ENCODE peak calls at places on chromosomes 6 and 20, in four cellular contexts. C is mesendoderm, Z is transverse colon, M is pancreas. Q is an unnamed sample.
A peak's percentile ranks its signal among the peaks of the same experiment; 100 is the strongest.

GRCh38 chr6:131744888-131745287 is 34.1 kb upstream of the CTAGE9 start:
- DNase-seq in C (no peak), Z (no peak), M (no peak), Q (no peak)

GRCh38 chr6:168655462-168656152 is 214.6 kb downstream of the SMOC2 start:
- DNase-seq in C (no peak), Z (no peak), M (no peak), Q (no peak)

GRCh38 chr6:32662836-32663235 is 3.6 kb downstream of the HLA-DQB1 start:
- DNase-seq in C (no peak), Z (no peak), M (no peak), Q (no peak)

GRCh38 chr6:2510341-2510740 is 240.4 kb downstream of the MYLK4 start:
- DNase-seq in C (no peak), Z (no peak), M (no peak), Q (no peak)

GRCh38 chr6:3281669-3282460 is 23.1 kb downstream of the PSMG4 start:
- DNase-seq in C (peak; percentile 53), Z (peak; percentile 7), M (no peak), Q (peak; percentile 67)

GRCh38 chr6:157755032-157755751 is 67.9 kb upstream of the SNX9 start:
- DNase-seq in C (peak; percentile 46), Z (no peak), M (no peak), Q (no peak)

GRCh38 chr6:14066782-14067406 is 50.7 kb upstream of the CD83 start:
- DNase-seq in C (peak; percentile 87), Z (no peak), M (peak; percentile 22), Q (peak; percentile 22)

GRCh38 chr20:1171461-1172093 is 13.2 kb downstream of the TMEM74B start:
- DNase-seq in C (peak; percentile 74), Z (no peak), M (no peak), Q (no peak)

GRCh38 chr6:14458669-14459266 is 341.2 kb downstream of the CD83 start:
- DNase-seq in C (no peak), Z (no peak), M (no peak), Q (peak; percentile 81)

GRCh38 chr6:119672725-119673124 is 323.2 kb upstream of the MAN1A1 start:
- DNase-seq in C (peak; percentile 83), Z (no peak), M (no peak), Q (no peak)

GRCh38 chr20:50919567-50919966 is 11.7 kb downstream of the ADNP start:
- DNase-seq in C (no peak), Z (peak; percentile 35), M (peak; percentile 57), Q (peak; percentile 56)

GRCh38 chr6:53065266-53066058 is at the start of gene FBXO9:
- DNase-seq in C (peak; percentile 46), Z (peak; percentile 70), M (peak; percentile 65), Q (peak; percentile 56)

GRCh38 chr20:19981091-19981490 is 36.1 kb upstream of the NAA20 start:
- DNase-seq in C (peak; percentile 57), Z (no peak), M (no peak), Q (peak; percentile 55)

GRCh38 chr6:69945192-69945591 is 78.8 kb downstream of the COL19A1 start:
- DNase-seq in C (no peak), Z (no peak), M (no peak), Q (no peak)

GRCh38 chr6:118940770-118941169 is 5.8 kb upstream of the MCM9 start:
- DNase-seq in C (no peak), Z (no peak), M (no peak), Q (no peak)

GRCh38 chr6:154757352-154758095 is 24.3 kb downstream of the SCAF8 start:
- DNase-seq in C (no peak), Z (no peak), M (no peak), Q (no peak)

GRCh38 chr6:70811788-70812187 is 144.1 kb downstream of the SMAP1 start:
- DNase-seq in C (no peak), Z (no peak), M (no peak), Q (no peak)

GRCh38 chr6:96724641-96725040 is 112.6 kb downstream of the GPR63 start:
- DNase-seq in C (no peak), Z (no peak), M (no peak), Q (no peak)

GRCh38 chr6:157106487-157106886 is 216.8 kb downstream of the TMEM242 start:
- DNase-seq in C (peak; percentile 42), Z (no peak), M (no peak), Q (peak; percentile 50)

GRCh38 chr6:131787955-131788712 is 19.7 kb upstream of the ENPP1 start:
- DNase-seq in C (peak; percentile 32), Z (no peak), M (no peak), Q (peak; percentile 84)

GRCh38 chr6:15335385-15335784 is 89.5 kb downstream of the JARID2 start:
- DNase-seq in C (no peak), Z (no peak), M (no peak), Q (no peak)

GRCh38 chr6:31660224-31660997 is at the start of gene C6orf47:
- DNase-seq in C (peak; percentile 90), Z (peak; percentile 91), M (peak; percentile 82), Q (peak; percentile 76)

GRCh38 chr6:80625405-80625804 is 518.9 kb downstream of the BCKDHB start:
- DNase-seq in C (no peak), Z (no peak), M (no peak), Q (no peak)

GRCh38 chr6:15470746-15471145 is 192.1 kb downstream of the DTNBP1 start:
- DNase-seq in C (no peak), Z (no peak), M (no peak), Q (no peak)

GRCh38 chr6:20334334-20334733 is 67.3 kb upstream of the E2F3 start:
- DNase-seq in C (peak; percentile 54), Z (no peak), M (no peak), Q (no peak)

GRCh38 chr20:50186151-50186885 is 4.3 kb upstream of the CEBPB start:
- DNase-seq in C (peak; percentile 86), Z (peak; percentile 97), M (peak; percentile 96), Q (peak; percentile 82)

GRCh38 chr6:38110407-38111025 is 291.0 kb downstream of the ZFAND3 start:
- DNase-seq in C (no peak), Z (no peak), M (no peak), Q (no peak)

GRCh38 chr6:23280445-23280844 is 711.1 kb downstream of the HDGFL1 start:
- DNase-seq in C (peak; percentile 4), Z (no peak), M (no peak), Q (no peak)

GRCh38 chr6:18823782-18824386 is 436.7 kb downstream of the RNF144B start:
- DNase-seq in C (peak; percentile 80), Z (no peak), M (no peak), Q (peak; percentile 23)

GRCh38 chr6:107713214-107713962 is 110.7 kb downstream of the SCML4 start:
- DNase-seq in C (no peak), Z (no peak), M (no peak), Q (no peak)
- H3K27me3 ChIP-seq in C (no peaks in the 10 kb centered on the region), Z (no peaks in the 10 kb centered on the region), M (no peaks in the 10 kb centered on the region), Q (peaks cover 2% of the 10 kb centered on the region)

GRCh38 chr6:35021014-35021413 is 120.1 kb downstream of the TCP11 start:
- DNase-seq in C (no peak), Z (no peak), M (no peak), Q (peak; percentile 51)
- H3K4me3 ChIP-seq in C (no peak overlapping the region), Z (no peak overlapping the region), M (no peak overlapping the region), Q (no peak overlapping the region)

GRCh38 chr20:62328684-62329388 is 26.0 kb downstream of the ADRM1 start:
- DNase-seq in C (no peak), Z (no peak), M (no peak), Q (no peak)

GRCh38 chr20:62326559-62326958 is 23.8 kb downstream of the ADRM1 start:
- DNase-seq in C (no peak), Z (no peak), M (no peak), Q (no peak)

GRCh38 chr20:62325172-62325905 is 22.5 kb downstream of the ADRM1 start:
- DNase-seq in C (no peak), Z (no peak), M (no peak), Q (no peak)

GRCh38 chr20:62327726-62328495 is 25.1 kb downstream of the ADRM1 start:
- DNase-seq in C (no peak), Z (no peak), M (no peak), Q (no peak)

GRCh38 chr20:62326959-62327725 is 24.3 kb downstream of the ADRM1 start:
- DNase-seq in C (no peak), Z (no peak), M (no peak), Q (no peak)
- H3K36me3 ChIP-seq in C (peaks cover 1% of the 10 kb centered on the region), Z (no peaks in the 10 kb centered on the region), M (no peaks in the 10 kb centered on the region), Q (peaks cover 60% of the 10 kb centered on the region)

DNA sequence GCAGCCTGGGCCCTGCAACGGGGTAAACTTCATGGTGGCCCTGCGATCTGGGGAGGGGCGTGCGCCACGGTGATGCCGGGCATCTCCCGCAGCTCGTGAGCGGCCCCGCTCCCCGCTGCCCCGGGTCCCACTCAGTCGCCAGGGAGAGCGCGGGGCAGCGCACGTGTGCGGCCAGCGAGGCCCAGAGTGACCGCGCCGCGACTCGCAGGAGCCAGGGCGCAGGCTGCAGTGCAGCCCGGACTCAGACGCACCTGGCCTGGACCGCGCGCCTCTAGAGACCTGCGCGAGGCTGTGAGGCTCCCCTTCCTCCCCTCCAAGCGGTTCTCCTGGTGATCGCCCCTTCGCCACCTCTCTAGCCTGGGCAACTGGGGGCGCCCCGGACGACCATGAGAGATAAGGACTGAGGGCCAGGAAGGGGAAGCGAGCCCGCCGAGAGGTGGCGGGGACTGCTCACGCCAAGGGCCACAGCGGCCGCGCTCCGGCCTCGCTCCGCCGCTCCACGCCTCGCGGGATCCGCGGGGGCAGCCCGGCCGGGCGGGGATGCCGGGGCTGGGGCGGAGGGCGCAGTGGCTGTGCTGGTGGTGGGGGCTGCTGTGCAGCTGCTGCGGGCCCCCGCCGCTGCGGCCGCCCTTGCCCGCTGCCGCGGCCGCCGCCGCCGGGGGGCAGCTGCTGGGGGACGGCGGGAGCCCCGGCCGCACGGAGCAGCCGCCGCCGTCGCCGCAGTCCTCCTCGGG is 684 bp downstream of the BMP6 start:
- DNase-seq in C (peak; percentile 50), Z (no peak), M (peak; percentile 11), Q (no peak)
- H3K27me3 ChIP-seq in C (peaks cover 33% of the 10 kb centered on the region), Z (peaks cover 91% of the 10 kb centered on the region), M (no peaks in the 10 kb centered on the region), Q (peaks cover 47% of the 10 kb centered on the region)

DNA sequence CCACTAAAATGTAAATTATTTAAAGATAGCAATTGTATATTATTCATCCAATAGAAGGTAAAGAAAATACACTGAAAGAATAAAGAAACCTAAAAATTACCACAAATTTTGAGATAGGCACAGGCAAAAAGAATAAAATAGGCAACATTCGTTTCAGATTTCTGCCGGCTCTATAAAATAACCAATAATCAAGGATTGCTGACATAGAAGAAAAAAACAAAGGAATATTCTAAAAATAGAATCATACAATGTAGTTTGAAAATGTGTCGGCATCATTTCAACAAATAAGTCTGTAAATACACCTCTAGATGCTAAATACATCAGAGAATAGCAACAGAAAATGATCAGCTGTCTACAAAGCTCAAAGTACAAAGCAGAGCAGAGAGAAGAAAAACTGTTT is 973.3 kb downstream of the EPHA7 start:
- DNase-seq in C (no peak), Z (no peak), M (no peak), Q (no peak)
- H3K4me3 ChIP-seq in C (no peak overlapping the region), Z (no peak overlapping the region), M (no peak overlapping the region), Q (no peak overlapping the region)

DNA sequence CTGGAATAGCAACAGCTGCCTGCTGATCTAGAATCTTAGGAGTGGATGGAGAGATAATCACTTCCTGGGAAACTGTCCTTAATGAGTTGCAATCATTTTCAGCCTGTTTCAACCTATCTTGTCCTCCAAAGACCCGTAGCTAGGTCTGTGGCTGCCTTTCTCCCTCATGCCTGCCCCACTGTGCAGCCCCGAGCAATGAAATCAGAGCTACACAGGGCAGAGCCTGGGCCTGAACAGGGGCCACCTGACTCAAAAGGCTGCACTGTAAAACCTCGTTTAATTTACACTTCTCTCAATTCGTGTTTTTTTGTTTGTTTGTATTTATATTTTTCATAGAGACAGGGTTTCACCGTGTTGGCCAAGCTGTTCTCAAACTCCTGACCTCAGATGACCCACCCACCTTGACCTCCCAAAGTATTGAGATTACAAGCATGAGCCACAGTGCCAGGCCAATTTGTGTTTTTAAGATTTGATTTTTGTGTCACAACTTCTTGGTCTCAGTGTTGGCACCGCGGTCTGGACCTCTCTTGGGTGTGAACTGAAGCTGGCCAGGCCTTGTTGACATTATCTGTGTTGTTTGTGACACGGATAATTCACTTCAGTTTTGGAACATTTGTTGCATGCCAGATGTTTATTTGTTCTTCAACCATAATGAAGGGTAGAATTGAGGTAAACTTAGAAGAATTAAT is 21.5 kb downstream of the GGTLC1 start:
- DNase-seq in C (no peak), Z (no peak), M (no peak), Q (no peak)
- H3K36me3 ChIP-seq in C (no peaks in the 10 kb centered on the region), Z (no peaks in the 10 kb centered on the region), M (no peaks in the 10 kb centered on the region), Q (no peaks in the 10 kb centered on the region)

Q was measured in MG63.